ENCODE peak calls at places on chromosomes 13 and 19, in six cellular contexts. K, R, G, O, U and W are unnamed samples.

GRCh38 chr13:93147946-93148345 is 78.7 kb upstream of the GPC6 start:
- DNase-seq in G (no peak), U (no peak), R (no peak), K (no peak), O (no peak), W (no peak)

GRCh38 chr13:21997726-21998125 is 326.9 kb downstream of the FGF9 start:
- DNase-seq in U (no peak), O (no peak), G (no peak), K (no peak), R (no peak), W (no peak)

GRCh38 chr13:63948045-63948444 is 2532.4 kb upstream of the PCDH20 start:
- DNase-seq in R (no peak), K (no peak), O (no peak), U (no peak), G (no peak), W (no peak)

GRCh38 chr13:99289674-99290337 is 17.4 kb downstream of the GPR183 start:
- DNase-seq in K (no peak), O (no peak), U (no peak), G (no peak), R (no peak), W (no peak)

GRCh38 chr19:29704562-29705558 is 10.2 kb downstream of the C19orf12 start:
- DNase-seq in R (no peak), K (no peak), O (no peak), U (no peak), G (peak; percentile 80), W (no peak)

GRCh38 chr19:2260341-2260751 is 4.1 kb upstream of the JSRP1 start:
- DNase-seq in G (no peak), R (no peak), U (no peak), K (peak; percentile 46), O (no peak), W (no peak)

GRCh38 chr13:107367258-107367657 is 799.3 kb upstream of the ARGLU1 start:
- DNase-seq in O (no peak), R (no peak), G (no peak), K (no peak), U (no peak), W (no peak)

GRCh38 chr13:99998261-99998660 is 16.7 kb downstream of the ZIC2 start:
- DNase-seq in K (no peak), O (no peak), G (no peak), R (no peak), U (no peak), W (no peak)

GRCh38 chr19:38394488-38394887 is 6.0 kb downstream of the SPRED3 start:
- DNase-seq in O (peak; percentile 40), K (no peak), U (peak; percentile 98), R (no peak), G (peak; percentile 86), W (no peak)

GRCh38 chr13:22175211-22175610 is 504.3 kb downstream of the FGF9 start:
- DNase-seq in K (no peak), O (no peak), G (no peak), U (no peak), R (no peak), W (no peak)

GRCh38 chr19:36207605-36208252 is 6.7 kb downstream of the ZNF565 start:
- DNase-seq in K (no peak), G (no peak), R (no peak), O (no peak), U (no peak), W (no peak)

GRCh38 chr19:19338082-19338481 is 17.5 kb downstream of the MAU2 start:
- DNase-seq in G (no peak), U (no peak), K (no peak), O (no peak), R (no peak), W (no peak)

GRCh38 chr19:48629599-48630288 is 7.4 kb downstream of the DBP start:
- DNase-seq in R (no peak), G (peak; percentile 67), O (no peak), U (peak; percentile 99), K (peak; percentile 91), W (peak; percentile 93)

GRCh38 chr13:27667946-27668345 is 46.3 kb downstream of the POLR1D start:
- DNase-seq in O (no peak), G (no peak), K (no peak), R (no peak), U (no peak), W (no peak)

GRCh38 chr13:40442191-40442590 is 224.2 kb downstream of the FOXO1 start:
- DNase-seq in K (no peak), U (no peak), G (no peak), O (no peak), R (no peak), W (no peak)

GRCh38 chr13:33743438-33744368 is 74.2 kb upstream of the RFC3 start:
- DNase-seq in G (no peak), R (no peak), U (no peak), K (no peak), O (no peak), W (no peak)

GRCh38 chr13:19070398-19070735 is 111.3 kb downstream of the TUBA3C start:
- DNase-seq in G (no peak), K (no peak), U (no peak), O (no peak), R (no peak), W (no peak)

GRCh38 chr13:99051768-99052455 is 74.0 kb upstream of the DOCK9 start:
- DNase-seq in O (no peak), G (no peak), R (no peak), U (no peak), K (no peak), W (no peak)

GRCh38 chr19:41563847-41564514 is 12.0 kb upstream of the CEACAM21 start:
- DNase-seq in O (no peak), G (no peak), R (no peak), U (peak; percentile 39), K (no peak), W (no peak)

GRCh38 chr13:60397693-60398437 is 845 bp downstream of the TDRD3 start:
- DNase-seq in O (peak; percentile 17), K (peak; percentile 66), G (no peak), U (peak; percentile 60), R (no peak), W (peak; percentile 75)

GRCh38 chr19:16153582-16154336 is 10.3 kb downstream of the HSH2D start:
- DNase-seq in O (no peak), G (no peak), U (no peak), R (no peak), K (no peak), W (peak; percentile 30)

GRCh38 chr13:26482451-26483197 is 74.9 kb upstream of the WASF3 start:
- DNase-seq in O (peak; percentile 24), G (peak; percentile 82), U (peak; percentile 74), K (peak; percentile 73), R (no peak), W (peak; percentile 71)

GRCh38 chr13:66492479-66492878 is 737.7 kb downstream of the PCDH9 start:
- DNase-seq in K (no peak), R (no peak), G (no peak), U (peak; percentile 37), O (no peak), W (no peak)

GRCh38 chr13:19838726-19839342 is 24.6 kb downstream of the ZMYM5 start:
- DNase-seq in G (no peak), R (no peak), O (no peak), K (no peak), U (no peak), W (no peak)

GRCh38 chr19:45547965-45548609 is 36.5 kb downstream of the OPA3 start:
- DNase-seq in O (no peak), K (peak; percentile 85), G (no peak), U (peak; percentile 44), R (no peak), W (peak; percentile 86)